ENCODE peak calls at places on chromosomes 16 and 17, in six cellular contexts. T, N, I, E, W and P are unnamed samples. For H3K4me1 and H3K9me3, the result is how much of the 10 kb centered on the place peaks cover.

GRCh38 chr17:7419833-7420610 is at the start of gene SPEM1:
- DNase-seq in T (no peak), N (no peak), I (no peak), E (no peak), W (no peak), P (no peak)

GRCh38 chr16:62213763-62214162 is 177.5 kb upstream of the CDH8 start:
- DNase-seq in T (peak), N (no peak), I (no peak), E (no peak), W (no peak), P (no peak)

GRCh38 chr16:79430129-79430789 is 170.3 kb downstream of the MAF start:
- DNase-seq in T (no peak), N (peak), I (no peak), E (no peak), W (no peak), P (no peak)

GRCh38 chr17:49729074-49729473 is 21.3 kb upstream of the SLC35B1 start:
- DNase-seq in T (no peak), N (no peak), I (no peak), E (no peak), W (no peak), P (no peak)

GRCh38 chr17:61744804-61745203 is 118.5 kb downstream of the BRIP1 start:
- DNase-seq in T (no peak), N (no peak), I (no peak), E (no peak), W (no peak), P (no peak)

GRCh38 chr16:50153648-50154368 is 702 bp downstream of the TENT4B start:
- DNase-seq in T (no peak), N (peak), I (peak), E (peak), W (peak), P (no peak)

GRCh38 chr16:89711601-89712475 is 8.9 kb downstream of the VPS9D1 start:
- DNase-seq in T (peak), N (peak), I (no peak), E (no peak), W (no peak), P (peak)

GRCh38 chr16:47538472-47538871 is 77.3 kb downstream of the PHKB start:
- DNase-seq in T (no peak), N (no peak), I (no peak), E (no peak), W (no peak), P (no peak)

GRCh38 chr16:48317614-48318013 is 67.6 kb downstream of the SIAH1 start:
- DNase-seq in T (peak), N (no peak), I (no peak), E (no peak), W (no peak), P (no peak)

GRCh38 chr17:68301438-68301959 is 10.2 kb downstream of the ARSG start:
- DNase-seq in T (no peak), N (no peak), I (no peak), E (no peak), W (no peak), P (no peak)

GRCh38 chr17:63826468-63827001 is 696 bp upstream of the PSMC5 start:
- DNase-seq in T (no peak), N (no peak), I (no peak), E (no peak), W (peak), P (no peak)

GRCh38 chr17:34763727-34764665 is 184.6 kb downstream of the TMEM132E start:
- DNase-seq in T (no peak), N (no peak), I (no peak), E (no peak), W (no peak), P (no peak)

GRCh38 chr16:80902306-80903154 is 98.1 kb upstream of the CDYL2 start:
- DNase-seq in T (no peak), N (no peak), I (no peak), E (no peak), W (no peak), P (no peak)

GRCh38 chr17:73710095-73710592 is 65.9 kb upstream of the SDK2 start:
- DNase-seq in T (peak), N (peak), I (peak), E (peak), W (peak), P (peak)

GRCh38 chr16:12449374-12449773 is 354.3 kb downstream of the CPPED1 start:
- DNase-seq in T (no peak), N (no peak), I (no peak), E (no peak), W (no peak), P (no peak)

GRCh38 chr16:2663553-2664521 is 18.5 kb upstream of the KCTD5 start:
- DNase-seq in T (no peak), N (no peak), I (peak), E (no peak), W (no peak), P (no peak)

GRCh38 chr17:41013181-41013580 is 4.3 kb upstream of the KRTAP3-1 start:
- DNase-seq in T (no peak), N (no peak), I (no peak), E (no peak), W (no peak), P (no peak)

GRCh38 chr17:27458524-27458908 is 2.3 kb downstream of the KSR1 start:
- DNase-seq in T (no peak), N (no peak), I (no peak), E (no peak), W (no peak), P (no peak)
- H3K4me1 ChIP-seq in T (half or more), N (under half), I (under half), E (under half), W (under half), P (under half)

DNA sequence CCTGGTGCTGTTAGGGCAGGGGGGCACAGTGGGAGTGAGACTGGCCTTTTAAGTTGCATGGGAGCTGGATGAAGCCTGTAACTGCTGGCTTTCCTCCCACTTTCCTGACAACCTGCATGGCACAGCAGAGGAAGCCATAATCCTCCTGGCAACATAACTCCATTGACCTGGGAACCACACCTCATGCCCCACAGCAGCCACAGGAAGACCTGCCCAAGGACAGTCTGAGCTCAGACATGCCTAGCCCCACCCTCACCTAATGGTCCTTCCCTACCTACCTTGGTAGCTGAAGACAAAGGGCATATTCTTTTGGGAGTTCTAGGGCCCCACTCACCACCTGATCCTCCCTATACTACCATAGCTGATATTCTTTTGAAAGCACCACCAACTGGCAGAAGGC is 482.2 kb upstream of the TOM1L1 start:
- DNase-seq in T (no peak), N (no peak), I (no peak), E (no peak), W (no peak), P (no peak)
- H3K9me3 ChIP-seq in T (under half), N (under half), I (under half), E (under half), W (under half), P (under half)

GRCh38 chr17:71535311-71535710 is 585.5 kb upstream of the SOX9 start:
- DNase-seq in T (no peak), N (no peak), I (no peak), E (no peak), W (no peak), P (no peak)

GRCh38 chr17:71527311-71527710 is 593.5 kb upstream of the SOX9 start:
- DNase-seq in T (no peak), N (no peak), I (no peak), E (no peak), W (no peak), P (no peak)

GRCh38 chr17:71528210-71528609 is 592.6 kb upstream of the SOX9 start:
- DNase-seq in T (no peak), N (no peak), I (no peak), E (no peak), W (no peak), P (no peak)

DNA sequence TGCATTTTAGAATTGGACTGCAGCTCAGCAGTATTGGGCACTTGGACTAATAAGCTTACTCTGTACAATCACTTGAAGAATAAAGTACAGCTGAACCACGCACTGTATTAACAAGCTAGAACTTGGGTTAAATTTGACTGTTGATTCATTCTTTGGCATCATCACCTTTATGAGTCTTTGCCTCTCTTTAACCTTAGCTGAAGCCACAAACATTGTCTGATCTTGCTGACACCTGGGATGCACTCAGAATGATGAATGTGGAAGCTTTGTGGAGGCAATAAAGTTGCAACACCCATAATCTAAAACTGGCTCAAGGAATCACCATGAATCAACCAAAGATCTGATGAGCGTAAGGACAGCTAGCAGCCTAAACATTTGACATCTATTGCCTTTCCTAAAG is 590.6 kb upstream of the SOX9 start:
- DNase-seq in T (no peak), N (no peak), I (no peak), E (no peak), W (no peak), P (no peak)
- TF ChIP-seq CTCF in T (no peak), N (no peak), I (no peak), E (no peak), W (no peak), P (no peak)

DNA sequence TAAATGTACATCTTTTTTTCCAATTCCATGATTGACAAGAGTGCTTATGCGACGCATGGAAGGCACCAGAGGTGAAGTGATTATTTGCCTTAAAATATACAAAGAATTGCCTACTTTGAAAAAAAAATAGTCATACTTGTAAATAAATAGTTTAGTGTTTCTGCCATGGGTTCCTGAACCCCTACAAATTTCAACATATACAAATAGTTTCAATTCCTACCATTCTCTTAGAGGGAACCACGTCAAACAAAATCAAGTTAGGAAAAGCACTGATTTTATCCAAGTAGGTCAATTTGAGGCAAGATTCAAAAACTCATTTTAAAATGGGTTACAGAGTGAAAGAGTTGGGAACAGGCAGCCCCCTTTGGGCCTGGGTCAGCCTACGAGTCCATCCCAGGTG is 11.7 kb downstream of the CMTM3 start:
- DNase-seq in T (no peak), N (no peak), I (no peak), E (no peak), W (no peak), P (no peak)
- H3K4me1 ChIP-seq in T (under half), N (under half), I (under half), E (under half), W (under half), P (under half)